ENCODE peak calls at places on chromosomes 4 and X, in four cellular contexts. Y, B, Z and A are unnamed samples.

GRCh38 chr4:121688261-121688660 is 8.5 kb downstream of the ANXA5 start:
- DNase-seq in Y (no peak), B (no peak), Z (no peak), A (no peak)

GRCh38 chrX:43562372-43562771 is 93.7 kb upstream of the MAOA start:
- DNase-seq in Y (no peak), B (no peak), Z (no peak), A (no peak)

GRCh38 chr4:95232358-95233156 is 316.2 kb downstream of the UNC5C start:
- DNase-seq in Y (no peak), B (no peak), Z (no peak), A (no peak)

GRCh38 chr4:155694100-155694785 is 27.6 kb downstream of the GUCY1A1 start:
- DNase-seq in Y (no peak), B (peak), Z (no peak), A (no peak)

GRCh38 chr4:155972098-155972497 is 18.4 kb upstream of the CTSO start:
- DNase-seq in Y (no peak), B (peak), Z (no peak), A (no peak)

GRCh38 chrX:140141444-140142029 is 176.2 kb upstream of the CXorf66 start:
- DNase-seq in Y (no peak), B (no peak), Z (peak), A (no peak)

GRCh38 chr4:168654206-168655174 is 157.6 kb downstream of the PALLD start:
- DNase-seq in Y (no peak), B (no peak), Z (no peak), A (no peak)

GRCh38 chr4:1199556-1200331 is 27.4 kb upstream of the SPON2 start:
- DNase-seq in Y (no peak), B (no peak), Z (no peak), A (peak)

GRCh38 chr4:30825008-30825765 is 105.0 kb downstream of the PCDH7 start:
- DNase-seq in Y (no peak), B (no peak), Z (no peak), A (no peak)

GRCh38 chrX:109600114-109600710 is 24.8 kb downstream of the KCNE5 start:
- DNase-seq in Y (no peak), B (peak), Z (no peak), A (no peak)

GRCh38 chr4:131091896-131092295 is 1995.9 kb downstream of the C4orf33 start:
- DNase-seq in Y (no peak), B (no peak), Z (no peak), A (no peak)

GRCh38 chr4:185222598-185222997 is 13.2 kb downstream of the SNX25 start:
- DNase-seq in Y (no peak), B (no peak), Z (no peak), A (no peak)

GRCh38 chrX:38175140-38175539 is 45.5 kb downstream of the SRPX start:
- DNase-seq in Y (peak), B (no peak), Z (peak), A (no peak)

GRCh38 chrX:13081385-13082285 is 37.2 kb upstream of the FAM9C start:
- DNase-seq in Y (no peak), B (no peak), Z (no peak), A (no peak)

GRCh38 chr4:159764343-159764952 is 661.6 kb downstream of the RAPGEF2 start:
- DNase-seq in Y (peak), B (no peak), Z (peak), A (no peak)

GRCh38 chr4:95293014-95293413 is 255.8 kb downstream of the UNC5C start:
- DNase-seq in Y (no peak), B (no peak), Z (no peak), A (no peak)